ENCODE peak calls at places on chromosomes 5 and 9, in five cellular contexts. One of them, this sample, is unnamed. For H3K4me1, the result is how much of the 10 kb centered on the place peaks cover.

GRCh38 chr9:110217656-110218099 is 9.7 kb upstream of the C9orf152 start:
- DNase-seq in GM23338: peak
- DNase-seq in mammary epithelial cell: peak
- DNase-seq in tibial nerve: no peak
- DNase-seq in right atrium auricular region: no peak
- DNase-seq in this sample: no peak

GRCh38 chr9:36924071-36924470 is 110.0 kb downstream of the PAX5 start:
- DNase-seq in GM23338: no peak
- DNase-seq in tibial nerve: no peak
- DNase-seq in mammary epithelial cell: peak
- DNase-seq in right atrium auricular region: no peak
- DNase-seq in this sample: no peak

GRCh38 chr5:139141841-139142240 is 56.3 kb downstream of the SIL1 start:
- DNase-seq in tibial nerve: no peak
- DNase-seq in mammary epithelial cell: peak
- DNase-seq in GM23338: no peak
- DNase-seq in right atrium auricular region: peak
- DNase-seq in this sample: no peak

GRCh38 chr9:71897573-71897972 is 13.4 kb downstream of the ABHD17B start:
- DNase-seq in GM23338: no peak
- DNase-seq in mammary epithelial cell: no peak
- DNase-seq in right atrium auricular region: no peak
- DNase-seq in tibial nerve: no peak
- DNase-seq in this sample: no peak

GRCh38 chr9:12693141-12693540 is at the start of gene TYRP1:
- DNase-seq in right atrium auricular region: no peak
- DNase-seq in GM23338: no peak
- DNase-seq in mammary epithelial cell: no peak
- DNase-seq in tibial nerve: no peak
- DNase-seq in this sample: no peak

GRCh38 chr5:14849516-14850294 is 21.9 kb downstream of the ANKH start:
- DNase-seq in GM23338: peak
- DNase-seq in right atrium auricular region: no peak
- DNase-seq in mammary epithelial cell: peak
- DNase-seq in tibial nerve: no peak
- DNase-seq in this sample: no peak

GRCh38 chr5:143653256-143653655 is 158.7 kb upstream of the HMHB1 start:
- DNase-seq in mammary epithelial cell: peak
- DNase-seq in tibial nerve: no peak
- DNase-seq in right atrium auricular region: no peak
- DNase-seq in GM23338: no peak
- DNase-seq in this sample: no peak

GRCh38 chr5:31470608-31471007 is 61.3 kb downstream of the DROSHA start:
- DNase-seq in right atrium auricular region: peak
- DNase-seq in tibial nerve: peak
- DNase-seq in GM23338: no peak
- DNase-seq in mammary epithelial cell: no peak
- DNase-seq in this sample: no peak

GRCh38 chr5:79974896-79975295 is 16.2 kb downstream of the MTX3 start:
- DNase-seq in right atrium auricular region: no peak
- DNase-seq in tibial nerve: no peak
- DNase-seq in mammary epithelial cell: peak
- DNase-seq in GM23338: no peak
- DNase-seq in this sample: no peak

GRCh38 chr9:5633243-5633642 is 4.3 kb downstream of the RIC1 start:
- DNase-seq in mammary epithelial cell: peak
- DNase-seq in right atrium auricular region: no peak
- DNase-seq in GM23338: no peak
- DNase-seq in tibial nerve: no peak
- DNase-seq in this sample: no peak

GRCh38 chr5:102958481-102959011 is 161.4 kb downstream of the GIN1 start:
- DNase-seq in GM23338: no peak
- DNase-seq in mammary epithelial cell: peak
- DNase-seq in right atrium auricular region: no peak
- DNase-seq in tibial nerve: no peak
- DNase-seq in this sample: no peak

GRCh38 chr5:138177936-138178515 is 404 bp downstream of the BRD8 start:
- DNase-seq in mammary epithelial cell: peak
- DNase-seq in GM23338: peak
- DNase-seq in right atrium auricular region: no peak
- DNase-seq in tibial nerve: no peak
- DNase-seq in this sample: no peak

GRCh38 chr9:108780949-108781734 is 74.6 kb downstream of the ACTL7B start:
- DNase-seq in right atrium auricular region: no peak
- DNase-seq in mammary epithelial cell: peak
- DNase-seq in tibial nerve: no peak
- DNase-seq in GM23338: peak
- DNase-seq in this sample: no peak

GRCh38 chr9:113886933-113887332 is 10.8 kb downstream of the ZNF618 start:
- DNase-seq in right atrium auricular region: no peak
- DNase-seq in mammary epithelial cell: peak
- DNase-seq in tibial nerve: no peak
- DNase-seq in GM23338: no peak
- DNase-seq in this sample: peak

GRCh38 chr9:116005267-116005666 is 148.3 kb upstream of the PAPPA start:
- DNase-seq in tibial nerve: no peak
- DNase-seq in mammary epithelial cell: no peak
- DNase-seq in GM23338: no peak
- DNase-seq in right atrium auricular region: no peak
- DNase-seq in this sample: no peak

GRCh38 chr5:37888476-37888875 is 48.6 kb upstream of the GDNF start:
- DNase-seq in mammary epithelial cell: peak
- DNase-seq in tibial nerve: no peak
- DNase-seq in right atrium auricular region: no peak
- DNase-seq in GM23338: no peak
- DNase-seq in this sample: no peak

GRCh38 chr9:80507611-80508010 is 935.8 kb downstream of the TLE4 start:
- DNase-seq in right atrium auricular region: no peak
- DNase-seq in tibial nerve: no peak
- DNase-seq in GM23338: no peak
- DNase-seq in mammary epithelial cell: no peak
- DNase-seq in this sample: no peak

GRCh38 chr9:125746017-125746773 is 978 bp upstream of the PBX3 start:
- DNase-seq in tibial nerve: peak
- DNase-seq in mammary epithelial cell: peak
- DNase-seq in GM23338: peak
- DNase-seq in right atrium auricular region: peak
- DNase-seq in this sample: peak
- H3K27ac ChIP-seq in tibial nerve: peak
- H3K27ac ChIP-seq in mammary epithelial cell: peak
- H3K27ac ChIP-seq in GM23338: peak
- H3K27ac ChIP-seq in right atrium auricular region: peak
- H3K27ac ChIP-seq in this sample: peak

DNA sequence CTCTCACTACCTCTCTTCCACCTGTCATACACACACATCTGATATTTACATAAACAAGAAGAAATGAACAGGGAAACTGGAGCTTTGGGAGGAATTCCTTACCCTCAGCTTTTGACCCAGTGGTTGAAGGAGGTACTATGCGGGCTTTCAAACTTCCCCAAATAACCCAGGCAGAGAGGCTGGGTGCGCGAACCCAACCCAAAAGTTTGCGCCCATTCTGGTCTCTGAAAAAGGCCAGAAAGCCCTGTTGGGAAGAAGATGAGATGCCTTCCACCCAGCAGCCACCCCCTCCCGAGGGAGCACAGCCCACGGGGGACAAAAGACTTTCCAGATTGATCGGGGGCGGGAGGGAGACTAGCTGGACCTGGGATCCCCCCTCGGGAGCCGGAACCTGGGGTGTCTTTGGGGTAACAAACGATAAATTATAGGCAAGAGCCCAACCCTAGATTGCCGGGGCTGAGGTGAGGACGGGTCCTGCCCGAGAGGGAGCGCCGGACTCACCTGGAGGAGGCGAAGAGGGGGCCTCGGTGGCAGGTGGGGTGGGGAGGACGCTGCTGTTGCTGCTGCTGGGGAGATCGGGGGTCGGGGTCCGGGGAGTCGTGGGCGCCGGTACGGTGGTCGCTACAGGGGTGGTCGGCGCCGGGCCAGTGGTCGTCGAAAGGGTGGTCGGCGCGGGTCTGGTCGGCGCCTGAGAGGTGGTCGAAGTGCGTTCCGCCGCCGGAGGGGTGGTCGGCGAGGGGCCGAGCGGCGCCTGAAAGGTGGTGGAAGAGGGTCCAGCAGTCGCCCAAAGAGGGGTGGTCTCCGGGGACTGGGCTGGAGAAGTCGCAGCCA is 798 bp downstream of the MEGF9 start:
- DNase-seq in right atrium auricular region: no peak
- DNase-seq in GM23338: peak
- DNase-seq in tibial nerve: no peak
- DNase-seq in mammary epithelial cell: peak
- DNase-seq in this sample: no peak
- TF ChIP-seq CTCF in right atrium auricular region: peak
- TF ChIP-seq CTCF in GM23338: no peak
- TF ChIP-seq CTCF in tibial nerve: peak
- TF ChIP-seq CTCF in mammary epithelial cell: peak
- TF ChIP-seq CTCF in this sample: no peak

DNA sequence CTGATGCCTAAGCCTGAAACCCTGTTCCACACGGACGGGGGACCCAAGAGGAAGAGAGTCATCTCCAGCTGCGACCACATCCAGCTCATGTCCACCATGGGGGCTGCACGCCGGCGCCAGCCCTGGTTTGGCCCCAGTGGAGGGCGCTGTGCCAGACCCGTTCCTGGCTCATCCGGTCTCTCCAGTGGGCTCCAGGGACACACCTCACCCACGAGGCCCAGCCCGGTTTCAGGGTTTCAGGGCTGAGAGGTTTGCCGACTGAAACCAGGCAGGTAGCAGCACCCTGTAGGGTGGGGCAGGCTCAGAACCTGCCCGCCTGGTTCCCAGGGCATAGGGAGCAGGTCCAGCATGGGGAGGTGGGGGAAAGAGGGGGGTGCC is 71.4 kb upstream of the STXBP1 start:
- DNase-seq in mammary epithelial cell: no peak
- DNase-seq in right atrium auricular region: no peak
- DNase-seq in GM23338: peak
- DNase-seq in tibial nerve: no peak
- DNase-seq in this sample: no peak
- H3K4me1 ChIP-seq in mammary epithelial cell: half or more
- H3K4me1 ChIP-seq in right atrium auricular region: half or more
- H3K4me1 ChIP-seq in GM23338: under half
- H3K4me1 ChIP-seq in tibial nerve: half or more
- H3K4me1 ChIP-seq in this sample: half or more

GRCh38 chr5:91288517-91288916 is 94.6 kb downstream of the ARRDC3 start:
- DNase-seq in tibial nerve: no peak
- DNase-seq in GM23338: no peak
- DNase-seq in mammary epithelial cell: no peak
- DNase-seq in right atrium auricular region: no peak
- DNase-seq in this sample: no peak

GRCh38 chr5:91291628-91292569 is 91.2 kb downstream of the ARRDC3 start:
- DNase-seq in right atrium auricular region: no peak
- DNase-seq in mammary epithelial cell: no peak
- DNase-seq in GM23338: no peak
- DNase-seq in tibial nerve: no peak
- DNase-seq in this sample: no peak

GRCh38 chr5:91283326-91283725 is 99.8 kb downstream of the ARRDC3 start:
- DNase-seq in right atrium auricular region: no peak
- DNase-seq in GM23338: no peak
- DNase-seq in tibial nerve: no peak
- DNase-seq in mammary epithelial cell: peak
- DNase-seq in this sample: no peak

GRCh38 chr5:91283899-91284298 is 99.2 kb downstream of the ARRDC3 start:
- DNase-seq in GM23338: no peak
- DNase-seq in tibial nerve: no peak
- DNase-seq in mammary epithelial cell: peak
- DNase-seq in right atrium auricular region: no peak
- DNase-seq in this sample: no peak

GRCh38 chr5:91288117-91288516 is 95.0 kb downstream of the ARRDC3 start:
- DNase-seq in tibial nerve: no peak
- DNase-seq in right atrium auricular region: no peak
- DNase-seq in GM23338: no peak
- DNase-seq in mammary epithelial cell: no peak
- DNase-seq in this sample: no peak
- H3K27ac ChIP-seq in tibial nerve: peak
- H3K27ac ChIP-seq in right atrium auricular region: peak
- H3K27ac ChIP-seq in GM23338: no peak
- H3K27ac ChIP-seq in mammary epithelial cell: no peak
- H3K27ac ChIP-seq in this sample: peak

DNA sequence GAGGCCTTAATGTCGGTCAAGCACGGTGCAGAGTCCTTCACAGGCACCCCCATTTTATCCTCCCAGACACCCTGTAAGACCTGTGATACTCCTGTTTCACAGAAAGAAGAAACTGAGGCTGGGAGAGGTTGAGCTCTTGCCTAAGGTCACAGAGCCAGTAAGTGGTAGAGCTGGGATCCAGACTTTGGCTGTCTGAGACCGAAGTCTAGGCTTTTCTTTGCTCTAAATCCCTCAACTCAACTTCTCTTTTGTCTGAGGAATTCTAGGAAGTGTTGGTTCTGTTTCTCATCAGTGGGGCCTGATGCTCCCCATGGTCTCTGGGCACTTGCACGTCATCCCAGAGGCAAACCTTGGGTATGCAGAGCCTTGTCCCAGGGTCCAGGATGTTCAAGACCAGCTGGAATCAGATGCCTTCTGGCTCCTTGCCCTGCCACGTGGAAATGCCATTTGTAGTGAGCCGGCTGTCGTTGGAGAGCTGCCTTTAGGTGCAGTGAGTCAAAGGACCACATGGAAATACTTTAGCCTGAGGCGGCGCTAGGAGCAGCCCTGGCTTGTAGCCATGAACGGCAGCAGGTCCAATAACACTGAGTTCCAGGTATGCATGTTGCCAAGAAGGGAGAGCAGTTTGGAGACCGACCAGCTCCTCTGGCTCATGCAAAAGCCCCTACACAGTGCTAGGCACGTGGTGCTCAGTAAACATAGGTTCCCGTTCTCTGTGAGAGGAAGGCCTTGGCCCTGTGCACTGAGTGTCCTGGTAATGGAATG is 9.2 kb downstream of the DCANP1 start:
- DNase-seq in tibial nerve: no peak
- DNase-seq in GM23338: no peak
- DNase-seq in right atrium auricular region: no peak
- DNase-seq in mammary epithelial cell: peak
- DNase-seq in this sample: peak
- TF ChIP-seq CTCF in tibial nerve: no peak
- TF ChIP-seq CTCF in GM23338: no peak
- TF ChIP-seq CTCF in right atrium auricular region: no peak
- TF ChIP-seq CTCF in mammary epithelial cell: no peak
- TF ChIP-seq CTCF in this sample: no peak

DNA sequence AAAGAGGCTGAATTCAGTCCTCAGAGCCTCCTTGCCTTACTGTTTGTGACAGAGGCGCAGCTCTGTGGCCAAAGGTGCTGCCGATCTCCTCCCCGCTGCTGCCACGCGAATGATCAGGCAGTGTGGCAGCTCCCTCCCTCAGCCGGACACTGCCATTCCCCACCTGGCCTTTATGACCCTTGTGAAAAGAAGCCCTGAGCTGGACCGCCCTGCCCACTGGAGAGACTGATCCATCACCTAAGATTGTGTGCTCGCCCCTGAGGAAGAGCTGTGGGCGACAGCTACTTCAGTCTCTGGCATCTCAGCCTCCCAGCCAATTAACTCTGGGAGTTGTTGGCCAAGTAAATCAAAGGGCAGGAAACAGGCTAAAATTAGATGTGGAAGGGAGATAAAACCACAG is 90.9 kb downstream of the CARTPT start:
- DNase-seq in mammary epithelial cell: no peak
- DNase-seq in GM23338: no peak
- DNase-seq in right atrium auricular region: no peak
- DNase-seq in tibial nerve: no peak
- DNase-seq in this sample: no peak
- H3K4me1 ChIP-seq in mammary epithelial cell: under half
- H3K4me1 ChIP-seq in GM23338: under half
- H3K4me1 ChIP-seq in right atrium auricular region: under half
- H3K4me1 ChIP-seq in tibial nerve: under half
- H3K4me1 ChIP-seq in this sample: under half

GRCh38 chr9:2663886-2664674 is 42.5 kb downstream of the VLDLR start:
- DNase-seq in tibial nerve: no peak
- DNase-seq in right atrium auricular region: no peak
- DNase-seq in mammary epithelial cell: no peak
- DNase-seq in GM23338: no peak
- DNase-seq in this sample: no peak
- H3K27ac ChIP-seq in tibial nerve: no peak
- H3K27ac ChIP-seq in right atrium auricular region: peak
- H3K27ac ChIP-seq in mammary epithelial cell: no peak
- H3K27ac ChIP-seq in GM23338: no peak
- H3K27ac ChIP-seq in this sample: no peak